ENCODE peak calls at places on chromosome 21, in eight cellular contexts. X, Y, S, I, T, B, Q and G are unnamed samples.

GRCh38 chr21:27339902-27340301 is 373.0 kb upstream of the ADAMTS5 start:
- DNase-seq in X (no peak), Y (no peak), S (no peak), I (no peak), T (no peak), B (peak; percentile 89), Q (no peak), G (no peak)

GRCh38 chr21:29481641-29482040 is 182.9 kb downstream of the BACH1 start:
- DNase-seq in X (no peak), Y (no peak), S (no peak), I (peak; percentile 72), T (no peak), B (no peak), Q (no peak), G (no peak)

GRCh38 chr21:27532081-27532480 is 565.2 kb upstream of the ADAMTS5 start:
- DNase-seq in X (no peak), Y (peak; percentile 37), S (no peak), I (peak; percentile 30), T (no peak), B (peak; percentile 78), Q (peak; percentile 72), G (no peak)

GRCh38 chr21:17726047-17726446 is 93.1 kb downstream of the C21orf91 start:
- DNase-seq in X (no peak), Y (no peak), S (no peak), I (peak; percentile 30), T (peak; percentile 18), B (peak; percentile 4), Q (peak; percentile 11), G (peak; percentile 64)

GRCh38 chr21:21997390-21998333 is 999.5 kb downstream of the NCAM2 start:
- DNase-seq in X (no peak), Y (no peak), S (no peak), I (peak; percentile 19), T (no peak), B (no peak), Q (no peak), G (no peak)

GRCh38 chr21:35401476-35401875 is 352.4 kb upstream of the RUNX1 start:
- DNase-seq in X (no peak), Y (no peak), S (no peak), I (peak; percentile 91), T (no peak), B (no peak), Q (no peak), G (no peak)

GRCh38 chr21:42733037-42733632 is 79.7 kb downstream of the PDE9A start:
- DNase-seq in X (no peak), Y (no peak), S (no peak), I (no peak), T (no peak), B (no peak), Q (no peak), G (no peak)

GRCh38 chr21:39576518-39577128 is 36.1 kb upstream of the B3GALT5 start:
- DNase-seq in X (no peak), Y (no peak), S (no peak), I (no peak), T (no peak), B (no peak), Q (no peak), G (no peak)

GRCh38 chr21:36321325-36322082 is 1.5 kb downstream of the MORC3 start:
- DNase-seq in X (peak; percentile 35), Y (no peak), S (no peak), I (peak; percentile 67), T (peak; percentile 9), B (no peak), Q (peak; percentile 38), G (peak; percentile 51)